ENCODE peak calls at places on chromosomes 7 and 10, in five cellular contexts. One of them, this sample, is unnamed.

GRCh38 chr10:125411724-125412123 is 251.4 kb upstream of the CTBP2 start:
- DNase-seq in Calu3: no peak
- DNase-seq in heart left ventricle: no peak
- DNase-seq in left ventricle myocardium inferior: no peak
- DNase-seq in fibroblast of pulmonary artery: peak; percentile 52
- DNase-seq in this sample: peak; percentile 94

GRCh38 chr7:30448461-30449189 is 30.0 kb downstream of the NOD1 start:
- DNase-seq in left ventricle myocardium inferior: no peak
- DNase-seq in heart left ventricle: no peak
- DNase-seq in fibroblast of pulmonary artery: no peak
- DNase-seq in Calu3: no peak
- DNase-seq in this sample: no peak

GRCh38 chr7:73941836-73942551 is 81.0 kb downstream of the TMEM270 start:
- DNase-seq in heart left ventricle: no peak
- DNase-seq in fibroblast of pulmonary artery: peak; percentile 86
- DNase-seq in left ventricle myocardium inferior: no peak
- DNase-seq in Calu3: no peak
- DNase-seq in this sample: peak; percentile 78

GRCh38 chr10:44300666-44301649 is 83.9 kb downstream of the CXCL12 start:
- DNase-seq in fibroblast of pulmonary artery: peak; percentile 68
- DNase-seq in left ventricle myocardium inferior: peak; percentile 53
- DNase-seq in Calu3: no peak
- DNase-seq in heart left ventricle: peak; percentile 65
- DNase-seq in this sample: peak; percentile 92

GRCh38 chr7:12729112-12729511 is 41.7 kb downstream of the ARL4A start:
- DNase-seq in fibroblast of pulmonary artery: peak; percentile 88
- DNase-seq in Calu3: peak; percentile 59
- DNase-seq in left ventricle myocardium inferior: peak; percentile 80
- DNase-seq in heart left ventricle: peak; percentile 89
- DNase-seq in this sample: peak; percentile 70

GRCh38 chr7:45028138-45028919 is 28.3 kb downstream of the CCM2 start:
- DNase-seq in Calu3: no peak
- DNase-seq in left ventricle myocardium inferior: no peak
- DNase-seq in fibroblast of pulmonary artery: no peak
- DNase-seq in heart left ventricle: no peak
- DNase-seq in this sample: no peak

GRCh38 chr10:49138361-49138891 is 4.6 kb upstream of the FAM170B start:
- DNase-seq in left ventricle myocardium inferior: peak; percentile 49
- DNase-seq in heart left ventricle: peak; percentile 68
- DNase-seq in Calu3: no peak
- DNase-seq in fibroblast of pulmonary artery: no peak
- DNase-seq in this sample: peak; percentile 53

GRCh38 chr10:86489071-86489810 is 32.4 kb downstream of the WAPL start:
- DNase-seq in heart left ventricle: no peak
- DNase-seq in fibroblast of pulmonary artery: no peak
- DNase-seq in left ventricle myocardium inferior: no peak
- DNase-seq in Calu3: no peak
- DNase-seq in this sample: no peak

GRCh38 chr7:63998549-63998948 is at the start of gene ZNF722:
- DNase-seq in heart left ventricle: no peak
- DNase-seq in Calu3: no peak
- DNase-seq in left ventricle myocardium inferior: no peak
- DNase-seq in fibroblast of pulmonary artery: no peak
- DNase-seq in this sample: no peak

GRCh38 chr10:6053816-6054581 is 8.2 kb downstream of the IL2RA start:
- DNase-seq in heart left ventricle: peak; percentile 68
- DNase-seq in Calu3: peak; percentile 25
- DNase-seq in left ventricle myocardium inferior: peak; percentile 53
- DNase-seq in fibroblast of pulmonary artery: no peak
- DNase-seq in this sample: no peak

GRCh38 chr7:47622946-47623640 is 41.2 kb upstream of the TNS3 start:
- DNase-seq in fibroblast of pulmonary artery: peak; percentile 80
- DNase-seq in left ventricle myocardium inferior: no peak
- DNase-seq in heart left ventricle: peak; percentile 65
- DNase-seq in Calu3: no peak
- DNase-seq in this sample: peak; percentile 94

GRCh38 chr7:36217211-36217960 is 64.3 kb downstream of the EEPD1 start:
- DNase-seq in heart left ventricle: no peak
- DNase-seq in Calu3: no peak
- DNase-seq in left ventricle myocardium inferior: no peak
- DNase-seq in fibroblast of pulmonary artery: no peak
- DNase-seq in this sample: no peak

GRCh38 chr7:30285067-30285530 is 702 bp downstream of the ZNRF2 start:
- DNase-seq in left ventricle myocardium inferior: peak; percentile 40
- DNase-seq in heart left ventricle: no peak
- DNase-seq in Calu3: peak; percentile 62
- DNase-seq in fibroblast of pulmonary artery: peak; percentile 31
- DNase-seq in this sample: peak; percentile 63

GRCh38 chr10:104548090-104548489 is 93.0 kb upstream of the SORCS3 start:
- DNase-seq in left ventricle myocardium inferior: no peak
- DNase-seq in Calu3: no peak
- DNase-seq in heart left ventricle: no peak
- DNase-seq in fibroblast of pulmonary artery: peak; percentile 36
- DNase-seq in this sample: peak; percentile 53

GRCh38 chr7:22772885-22773284 is 45.9 kb downstream of the IL6 start:
- DNase-seq in fibroblast of pulmonary artery: no peak
- DNase-seq in left ventricle myocardium inferior: no peak
- DNase-seq in Calu3: no peak
- DNase-seq in heart left ventricle: no peak
- DNase-seq in this sample: no peak
- TF ChIP-seq CTCF in fibroblast of pulmonary artery: no peak
- TF ChIP-seq CTCF in left ventricle myocardium inferior: no peak
- TF ChIP-seq CTCF in Calu3: no peak
- TF ChIP-seq CTCF in heart left ventricle: no peak
- TF ChIP-seq CTCF in this sample: no peak

DNA sequence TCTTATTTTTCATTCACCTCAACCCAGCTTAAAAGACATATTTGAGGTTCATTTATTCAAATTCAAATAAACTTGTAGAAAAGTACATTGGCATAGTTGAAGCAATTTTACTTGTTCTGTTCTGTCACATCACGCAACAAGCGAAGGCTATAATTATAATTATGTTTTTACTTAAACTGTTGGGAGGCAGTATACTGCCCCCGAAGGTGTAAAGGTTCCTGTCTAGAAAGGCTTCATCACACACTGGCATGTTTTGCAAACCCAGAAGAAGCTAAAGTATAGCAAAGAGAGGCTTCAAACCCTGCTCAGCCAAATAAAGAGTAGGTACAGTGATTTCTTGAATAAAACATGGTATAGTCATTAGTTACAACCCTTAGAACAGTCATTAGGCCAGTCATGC is 62.6 kb downstream of the CDCA7L start:
- DNase-seq in left ventricle myocardium inferior: no peak
- DNase-seq in heart left ventricle: no peak
- DNase-seq in fibroblast of pulmonary artery: no peak
- DNase-seq in Calu3: no peak
- DNase-seq in this sample: no peak
- TF ChIP-seq CTCF in left ventricle myocardium inferior: no peak
- TF ChIP-seq CTCF in heart left ventricle: no peak
- TF ChIP-seq CTCF in fibroblast of pulmonary artery: no peak
- TF ChIP-seq CTCF in Calu3: no peak
- TF ChIP-seq CTCF in this sample: no peak

GRCh38 chr10:118840776-118841468 is 86.2 kb upstream of the CACUL1 start:
- DNase-seq in left ventricle myocardium inferior: no peak
- DNase-seq in heart left ventricle: no peak
- DNase-seq in Calu3: no peak
- DNase-seq in fibroblast of pulmonary artery: no peak
- DNase-seq in this sample: no peak
- TF ChIP-seq CTCF in left ventricle myocardium inferior: no peak
- TF ChIP-seq CTCF in heart left ventricle: no peak
- TF ChIP-seq CTCF in Calu3: no peak
- TF ChIP-seq CTCF in fibroblast of pulmonary artery: no peak
- TF ChIP-seq CTCF in this sample: no peak

GRCh38 chr10:121751191-121751760 is 153.0 kb upstream of the FGFR2 start:
- DNase-seq in Calu3: no peak
- DNase-seq in heart left ventricle: no peak
- DNase-seq in fibroblast of pulmonary artery: no peak
- DNase-seq in left ventricle myocardium inferior: no peak
- DNase-seq in this sample: no peak

GRCh38 chr10:121754667-121755066 is 156.4 kb upstream of the FGFR2 start:
- DNase-seq in left ventricle myocardium inferior: no peak
- DNase-seq in fibroblast of pulmonary artery: no peak
- DNase-seq in Calu3: no peak
- DNase-seq in heart left ventricle: no peak
- DNase-seq in this sample: no peak

DNA sequence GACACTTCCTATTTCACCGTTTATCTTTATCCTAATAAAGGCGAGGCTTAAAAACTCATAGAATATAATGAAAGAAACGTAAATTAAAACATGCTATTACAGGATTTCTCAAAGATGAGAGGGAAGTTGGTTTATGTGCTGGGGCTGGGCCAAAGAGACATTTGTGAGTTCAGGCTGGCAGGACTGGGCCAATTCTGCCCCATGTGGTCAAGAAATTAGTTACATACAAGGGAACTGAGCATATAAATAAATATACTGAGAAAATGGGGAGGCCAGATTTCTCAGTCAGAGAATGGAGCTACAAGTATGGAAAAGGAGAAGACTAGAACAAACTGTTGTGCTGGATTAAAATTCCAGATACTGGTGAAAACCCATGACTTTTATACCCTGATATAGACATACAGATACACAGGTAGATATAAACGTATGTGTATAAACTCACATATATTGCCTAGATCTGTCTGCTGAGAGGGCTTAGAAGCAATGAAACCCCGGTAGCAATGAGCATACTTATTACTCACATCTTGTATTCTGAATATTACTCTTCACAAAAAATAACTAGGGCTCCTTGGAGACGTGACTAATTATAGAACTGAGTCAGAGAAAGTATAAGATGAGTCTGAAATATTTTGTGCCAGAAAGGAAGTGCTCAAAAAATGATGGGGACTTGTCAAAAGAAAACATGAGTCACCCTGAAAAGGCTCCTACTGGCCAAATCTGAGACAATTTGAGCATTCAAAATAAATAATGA is 155.7 kb upstream of the FGFR2 start:
- DNase-seq in fibroblast of pulmonary artery: peak; percentile 80
- DNase-seq in heart left ventricle: no peak
- DNase-seq in left ventricle myocardium inferior: no peak
- DNase-seq in Calu3: no peak
- DNase-seq in this sample: peak; percentile 64
- TF ChIP-seq CTCF in fibroblast of pulmonary artery: peak; percentile 51
- TF ChIP-seq CTCF in heart left ventricle: no peak
- TF ChIP-seq CTCF in left ventricle myocardium inferior: peak; percentile 24
- TF ChIP-seq CTCF in Calu3: no peak
- TF ChIP-seq CTCF in this sample: peak; percentile 26

GRCh38 chr10:51786016-51786683 is 86.8 kb upstream of the CSTF2T start:
- DNase-seq in left ventricle myocardium inferior: no peak
- DNase-seq in Calu3: no peak
- DNase-seq in fibroblast of pulmonary artery: no peak
- DNase-seq in heart left ventricle: no peak
- DNase-seq in this sample: no peak
- TF ChIP-seq CTCF in left ventricle myocardium inferior: no peak
- TF ChIP-seq CTCF in Calu3: no peak
- TF ChIP-seq CTCF in fibroblast of pulmonary artery: no peak
- TF ChIP-seq CTCF in heart left ventricle: no peak
- TF ChIP-seq CTCF in this sample: no peak